ENCODE peak calls at places on chromosomes 13 and 19, in five cellular contexts. F is tibial artery, N is esophagus squamous epithelium, I is breast epithelium, X is GM23338. P is an unnamed sample.

GRCh38 chr19:23055501-23055900 is 52.5 kb upstream of the ZNF728 start:
- DNase-seq in F (no peak), N (no peak), I (no peak), X (no peak), P (no peak)

GRCh38 chr13:25394661-25395060 is 22.9 kb downstream of the ATP8A2 start:
- DNase-seq in N (no peak), F (no peak), I (no peak), X (no peak), P (no peak)

GRCh38 chr19:47028372-47028672 is 8.7 kb downstream of the NPAS1 start:
- DNase-seq in F (no peak), X (peak; percentile 64), N (no peak), I (no peak), P (no peak)

GRCh38 chr13:40170982-40171381 is 495.5 kb downstream of the FOXO1 start:
- DNase-seq in I (no peak), N (no peak), F (no peak), X (no peak), P (no peak)

GRCh38 chr19:54302252-54302651 is 10.7 kb downstream of the LILRA5 start:
- DNase-seq in X (no peak), I (no peak), N (no peak), F (no peak), P (no peak)

GRCh38 chr19:46745521-46746280 is at the start of gene FKRP:
- DNase-seq in F (no peak), N (no peak), X (peak; percentile 56), I (no peak), P (no peak)

GRCh38 chr13:48492123-48493075 is 40.5 kb downstream of the RCBTB2 start:
- DNase-seq in X (no peak), I (peak; percentile 67), F (peak; percentile 84), N (peak; percentile 27), P (peak; percentile 57)

GRCh38 chr19:16268676-16269319 is 55.8 kb upstream of the KLF2 start:
- DNase-seq in X (no peak), F (no peak), I (no peak), N (no peak), P (no peak)

GRCh38 chr19:3699071-3699740 is 1.1 kb downstream of the PIP5K1C start:
- DNase-seq in X (no peak), N (no peak), I (no peak), F (peak; percentile 83), P (no peak)

GRCh38 chr13:23600100-23600499 is 29.9 kb downstream of the TNFRSF19 start:
- DNase-seq in N (no peak), X (no peak), F (no peak), I (no peak), P (no peak)
- H3K27ac ChIP-seq in N (no peak overlapping the region), X (peak overlapping the region; percentile 10), F (no peak overlapping the region), I (no peak overlapping the region), P (no peak overlapping the region)

DNA sequence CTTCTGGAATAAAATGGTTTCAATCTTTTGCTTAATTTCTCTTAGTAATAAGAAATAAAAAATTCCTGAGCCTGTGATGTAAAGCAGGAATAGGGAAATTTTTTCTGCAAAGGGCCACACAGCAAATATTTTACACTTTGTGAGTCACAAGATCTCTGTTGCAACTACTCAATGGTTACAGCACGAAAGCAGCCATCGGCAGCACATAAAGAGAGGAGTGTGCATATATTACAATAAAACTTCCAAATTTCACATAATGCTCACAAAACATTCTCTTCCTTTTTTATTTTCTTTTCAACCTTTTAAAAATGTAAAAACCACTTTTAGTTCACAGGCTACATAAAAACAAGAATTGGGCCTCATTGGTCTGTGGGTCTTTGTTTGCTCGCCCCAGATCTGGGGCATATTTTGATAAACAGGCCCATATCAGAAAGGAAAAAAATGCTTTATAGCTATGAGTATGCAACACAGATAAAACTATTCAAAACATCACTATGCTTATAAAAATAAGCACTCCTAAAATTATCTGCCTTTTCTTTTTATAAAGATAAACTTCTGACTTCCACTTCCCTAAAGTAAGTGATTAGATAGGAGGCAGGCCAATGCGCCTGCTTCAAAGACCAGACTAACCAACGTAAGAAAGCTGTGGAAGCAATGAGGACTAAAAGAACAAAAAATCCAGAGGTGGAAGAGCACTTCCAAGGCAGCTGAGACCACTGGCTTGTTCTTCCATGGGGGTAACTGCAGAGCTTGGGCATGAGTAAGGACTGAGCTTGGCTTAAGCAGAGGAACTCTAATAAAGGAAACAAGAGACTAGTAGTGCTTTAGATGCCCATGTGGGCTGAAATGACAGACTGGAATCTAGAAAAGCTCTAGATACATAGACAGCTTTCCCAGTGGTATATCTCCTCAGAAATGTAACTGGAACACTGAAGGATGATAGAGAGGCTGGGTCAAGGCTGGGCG is 26.4 kb downstream of the MYCBP2 start:
- DNase-seq in F (no peak), I (no peak), N (no peak), X (peak; percentile 9), P (no peak)
- H3K4me3 ChIP-seq in F (no peak overlapping the region), I (no peak overlapping the region), N (no peak overlapping the region), X (no peak overlapping the region), P (no peak overlapping the region)

DNA sequence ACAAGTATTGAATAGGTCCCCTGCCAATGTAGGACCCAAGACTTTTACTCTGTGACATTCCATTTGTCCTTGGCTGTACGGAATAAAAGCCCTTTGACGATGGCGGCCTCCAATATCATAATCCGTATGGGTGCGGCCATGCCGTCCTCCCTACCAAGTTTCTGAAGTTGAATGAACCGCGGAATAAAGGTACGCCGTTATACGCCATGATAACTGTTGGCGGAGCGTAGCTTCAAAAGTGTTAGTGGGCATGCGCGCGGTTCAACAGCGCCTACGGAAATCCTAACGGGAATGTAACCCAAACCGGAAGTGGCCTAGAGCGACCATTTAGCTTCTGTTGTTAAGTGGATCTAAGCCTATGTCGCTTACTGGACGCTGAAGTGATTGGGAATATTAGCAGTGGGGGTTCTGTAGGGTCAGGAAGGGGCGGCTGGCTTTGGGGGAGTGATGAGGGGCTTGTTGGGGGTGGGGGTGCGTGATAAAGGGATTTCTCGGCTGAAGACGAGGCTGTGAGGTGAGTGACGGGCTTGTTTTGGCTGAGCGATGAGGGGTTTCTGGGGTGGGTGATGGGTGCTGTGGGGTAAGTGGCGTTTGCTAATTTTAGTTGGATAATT is at the start of gene ZNF175:
- DNase-seq in F (peak; percentile 97), N (peak; percentile 54), X (peak; percentile 98), I (peak; percentile 91), P (peak; percentile 68)
- H3K27ac ChIP-seq in F (peak within 1 kb of the TSS; percentile 77), N (peak within 1 kb of the TSS; percentile 53), X (no peak within 1 kb of the TSS), I (peak within 1 kb of the TSS; percentile 77), P (peak within 1 kb of the TSS; percentile 16)

GRCh38 chr13:41802033-41802683 is 158.8 kb downstream of the VWA8 start:
- DNase-seq in I (no peak), F (no peak), X (peak; percentile 39), N (no peak), P (no peak)

DNA sequence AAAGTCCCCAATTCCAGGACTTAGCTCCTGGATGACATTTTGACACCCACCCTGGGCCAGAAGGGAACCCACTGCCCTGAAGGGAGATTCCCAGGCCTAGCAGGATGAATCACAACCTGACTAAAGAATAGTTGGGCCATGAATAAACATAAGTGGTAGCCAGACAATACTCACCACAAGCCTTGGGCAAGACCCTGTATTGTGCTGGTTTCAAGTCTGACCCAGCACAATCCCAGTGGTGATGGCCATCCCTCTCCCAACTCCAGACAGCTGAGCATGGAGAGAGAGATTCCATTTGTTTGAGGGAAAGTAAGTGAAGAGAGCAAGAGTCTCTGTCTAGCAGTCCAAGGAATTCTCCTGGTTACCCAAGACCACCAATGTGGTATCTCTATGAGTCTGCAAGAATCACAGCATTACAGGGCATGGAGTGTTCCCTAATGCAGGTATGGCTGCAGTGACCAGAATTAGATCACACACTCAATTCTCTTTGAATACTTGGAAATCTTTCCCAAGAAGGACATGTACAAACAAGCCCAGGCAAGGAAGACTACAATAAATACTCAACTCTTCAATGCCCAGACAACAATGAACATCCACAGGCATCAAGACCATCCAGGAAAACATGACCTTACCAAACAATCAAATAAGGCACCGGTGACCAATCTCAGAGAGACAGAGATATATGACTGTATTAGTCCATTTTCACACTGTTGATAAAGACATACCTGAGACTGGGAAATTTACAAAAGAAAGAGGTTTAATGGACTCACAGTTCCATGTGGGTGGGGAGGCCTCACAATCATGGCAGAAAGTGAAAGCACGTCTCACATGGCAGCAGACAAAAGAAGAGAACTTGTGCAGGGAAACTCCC is 158.0 kb downstream of the VWA8 start:
- DNase-seq in X (no peak), F (no peak), N (no peak), I (no peak), P (no peak)
- H3K4me3 ChIP-seq in X (no peak overlapping the region), F (no peak overlapping the region), N (no peak overlapping the region), I (no peak overlapping the region), P (no peak overlapping the region)

GRCh38 chr19:6198896-6199239 is 63.4 kb downstream of the ACSBG2 start:
- DNase-seq in F (no peak), N (no peak), X (no peak), I (no peak), P (no peak)
- H3K27ac ChIP-seq in F (no peak overlapping the region), N (peak overlapping the region; percentile 60), X (no peak overlapping the region), I (peak overlapping the region; percentile 61), P (peak overlapping the region; percentile 33)

GRCh38 chr19:17471410-17472125 is 1.2 kb downstream of the SLC27A1 start:
- DNase-seq in X (peak; percentile 42), F (no peak), I (no peak), N (no peak), P (no peak)
- H3K4me3 ChIP-seq in X (peak overlapping the region; percentile 92), F (peak overlapping the region; percentile 99), I (peak overlapping the region; percentile 76), N (peak overlapping the region; percentile 81), P (no peak overlapping the region)

P was measured in effector memory CD4-positive, alpha-beta T cell.